ENCODE peak calls at places on chromosome 7, in four cellular contexts. C is AG04449, V is HFF-Myc, T is cardiac fibroblast. P is an unnamed sample.

GRCh38 chr7:73343671-73344380 is 15.9 kb downstream of the FKBP6 start:
- DNase-seq in C (no peak), V (no peak), T (no peak), P (no peak)

GRCh38 chr7:65946895-65947294 is 35.1 kb downstream of the GUSB start:
- DNase-seq in C (no peak), V (peak; percentile 35), T (peak; percentile 87), P (no peak)

GRCh38 chr7:132321387-132321786 is 254.9 kb downstream of the PLXNA4 start:
- DNase-seq in C (no peak), V (peak; percentile 9), T (no peak), P (no peak)

GRCh38 chr7:158416283-158416933 is 171.2 kb downstream of the PTPRN2 start:
- DNase-seq in C (no peak), V (no peak), T (no peak), P (no peak)

GRCh38 chr7:127650842-127651555 is 995 bp upstream of the SND1 start:
- DNase-seq in C (no peak), V (no peak), T (no peak), P (peak; percentile 31)

GRCh38 chr7:7210475-7211237 is 28.3 kb downstream of the C1GALT1 start:
- DNase-seq in C (no peak), V (no peak), T (no peak), P (no peak)

GRCh38 chr7:116951366-116952292 is 1.7 kb upstream of the ST7 start:
- DNase-seq in C (no peak), V (no peak), T (no peak), P (no peak)

GRCh38 chr7:114722562-114722961 is 199.3 kb upstream of the MDFIC start:
- DNase-seq in C (no peak), V (no peak), T (no peak), P (no peak)

GRCh38 chr7:111735661-111736323 is 173.5 kb upstream of the IMMP2L start:
- DNase-seq in C (peak; percentile 37), V (peak; percentile 69), T (peak; percentile 86), P (no peak)

GRCh38 chr7:129150199-129150996 is 5.9 kb downstream of the TSPAN33 start:
- DNase-seq in C (no peak), V (no peak), T (no peak), P (no peak)

GRCh38 chr7:136911362-136911761 is 42.9 kb downstream of the CHRM2 start:
- DNase-seq in C (no peak), V (no peak), T (peak; percentile 14), P (no peak)

GRCh38 chr7:30322656-30323355 is 38.4 kb downstream of the ZNRF2 start:
- DNase-seq in C (no peak), V (no peak), T (no peak), P (no peak)

GRCh38 chr7:2517004-2517403 is 2.6 kb upstream of the LFNG start:
- DNase-seq in C (peak; percentile 77), V (peak; percentile 68), T (peak; percentile 87), P (peak; percentile 55)

GRCh38 chr7:80941206-80941758 is 22.4 kb upstream of the SEMA3C start:
- DNase-seq in C (peak; percentile 40), V (no peak), T (peak; percentile 95), P (peak; percentile 88)

GRCh38 chr7:65962033-65962432 is 20.0 kb downstream of the GUSB start:
- DNase-seq in C (no peak), V (no peak), T (no peak), P (no peak)

GRCh38 chr7:148507741-148508285 is 82.8 kb upstream of the C7orf33 start:
- DNase-seq in C (no peak), V (no peak), T (no peak), P (no peak)

GRCh38 chr7:148505955-148506354 is 84.6 kb upstream of the C7orf33 start:
- DNase-seq in C (no peak), V (no peak), T (no peak), P (no peak)

GRCh38 chr7:148500978-148501377 is 89.6 kb upstream of the C7orf33 start:
- DNase-seq in C (no peak), V (no peak), T (no peak), P (no peak)

GRCh38 chr7:148501707-148502139 is 88.8 kb upstream of the C7orf33 start:
- DNase-seq in C (no peak), V (no peak), T (peak; percentile 7), P (peak; percentile 4)

DNA sequence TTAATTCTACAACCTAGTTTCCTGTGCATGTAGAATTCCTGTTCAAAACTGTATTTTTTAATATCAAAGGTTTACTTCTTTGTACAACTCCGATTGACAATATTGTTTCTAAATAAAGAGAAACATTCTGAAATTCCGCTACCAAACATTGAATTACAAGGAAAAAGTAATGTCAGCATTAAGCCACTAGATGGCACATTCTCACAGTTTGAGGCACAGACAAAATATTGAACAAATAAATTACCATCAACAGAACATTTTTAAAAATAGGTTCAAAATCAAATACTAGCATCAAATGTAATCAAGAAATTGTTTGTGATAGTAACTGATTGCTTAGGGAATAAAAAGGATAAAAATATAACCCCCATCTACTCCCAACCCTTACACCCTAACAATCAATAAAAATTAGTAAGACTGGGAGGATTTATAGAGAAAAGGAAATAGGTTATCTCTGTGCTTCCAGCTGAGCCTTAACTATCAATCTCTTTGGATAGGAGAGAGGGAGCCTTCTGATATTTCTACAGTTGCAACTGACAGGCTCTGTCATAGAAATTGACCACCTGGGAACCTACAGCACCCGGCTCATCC is 86.6 kb upstream of the C7orf33 start:
- DNase-seq in C (peak; percentile 3), V (no peak), T (peak; percentile 66), P (no peak)
- TF ChIP-seq CTCF in C (peak; percentile 52), V (peak; percentile 46), T (peak; percentile 63), P (peak; percentile 74)

GRCh38 chr7:113636727-113637421 is 281.9 kb downstream of the PPP1R3A start:
- DNase-seq in C (no peak), V (no peak), T (peak; percentile 1), P (no peak)
- H3K4me3 ChIP-seq in C (no peak overlapping the region), V (no peak overlapping the region), T (no peak overlapping the region), P (no peak overlapping the region)

GRCh38 chr7:108723343-108723957 is 153.8 kb downstream of the DNAJB9 start:
- DNase-seq in C (no peak), V (no peak), T (no peak), P (no peak)
- TF ChIP-seq CTCF in C (no peak), V (no peak), T (no peak), P (no peak)

DNA sequence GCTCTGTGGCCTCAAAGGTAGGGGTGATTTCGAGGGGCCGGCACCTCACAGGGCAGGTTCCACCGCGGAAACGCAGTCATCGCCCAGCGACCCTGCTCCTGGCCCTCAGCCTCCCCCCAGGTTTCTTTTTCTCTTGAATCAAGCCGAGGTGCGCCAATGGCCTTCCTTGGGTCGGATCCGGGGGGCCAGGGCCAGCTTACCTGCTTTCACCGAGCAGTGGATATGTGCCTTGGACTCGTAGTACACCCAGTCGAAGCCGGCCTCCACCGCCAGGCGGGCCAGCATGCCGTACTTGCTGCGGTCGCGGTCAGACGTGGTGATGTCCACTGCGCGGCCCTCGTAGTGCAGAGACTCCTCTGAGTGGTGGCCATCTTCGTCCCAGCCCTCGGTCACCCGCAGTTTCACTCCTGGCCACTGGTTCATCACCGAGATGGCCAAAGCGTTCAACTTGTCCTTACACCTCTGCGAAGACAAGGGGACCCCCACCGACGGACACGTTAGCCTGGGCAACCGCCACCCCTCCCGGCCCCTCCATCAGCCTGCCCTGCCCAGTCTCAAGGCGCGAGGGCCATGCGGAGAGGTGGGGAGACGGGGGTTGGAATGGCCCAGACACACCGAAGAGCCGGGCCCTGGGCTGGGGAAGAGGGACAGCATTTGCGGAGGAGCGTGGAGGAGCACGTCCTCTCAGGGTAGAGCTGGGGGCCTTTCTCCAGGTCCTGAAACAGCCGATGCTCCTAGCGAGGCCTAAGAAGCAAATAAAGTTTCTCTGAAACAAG is 6.0 kb downstream of the SHH start:
- DNase-seq in C (no peak), V (no peak), T (no peak), P (no peak)
- H3K4me3 ChIP-seq in C (peak overlapping the region; percentile 46), V (no peak overlapping the region), T (peak overlapping the region; percentile 36), P (no peak overlapping the region)

GRCh38 chr7:47792521-47793121 is 155.6 kb downstream of the PKD1L1 start:
- DNase-seq in C (no peak), V (no peak), T (peak; percentile 59), P (no peak)
- TF ChIP-seq CTCF in C (no peak), V (peak; percentile 52), T (peak; percentile 40), P (peak; percentile 77)

GRCh38 chr7:818031-818699 is 14.1 kb upstream of the SUN1 start:
- DNase-seq in C (no peak), V (peak; percentile 94), T (peak; percentile 79), P (no peak)
- H3K4me3 ChIP-seq in C (no peak overlapping the region), V (no peak overlapping the region), T (no peak overlapping the region), P (no peak overlapping the region)

GRCh38 chr7:91953618-91954017 is 13.0 kb downstream of the AKAP9 start:
- DNase-seq in C (no peak), V (no peak), T (peak; percentile 41), P (no peak)
- TF ChIP-seq CTCF in C (peak; percentile 1), V (peak; percentile 13), T (peak; percentile 44), P (peak; percentile 40)

GRCh38 chr7:4726568-4726967 is 44.5 kb downstream of the FOXK1 start:
- DNase-seq in C (no peak), V (no peak), T (no peak), P (no peak)

GRCh38 chr7:4725014-4725951 is 43.2 kb downstream of the FOXK1 start:
- DNase-seq in C (peak; percentile 28), V (no peak), T (peak; percentile 95), P (peak; percentile 48)

GRCh38 chr7:4722960-4723359 is 40.9 kb downstream of the FOXK1 start:
- DNase-seq in C (no peak), V (no peak), T (no peak), P (no peak)

GRCh38 chr7:4726051-4726450 is 44.0 kb downstream of the FOXK1 start:
- DNase-seq in C (no peak), V (no peak), T (peak; percentile 31), P (no peak)

GRCh38 chr7:4724648-4725013 is 42.5 kb downstream of the FOXK1 start:
- DNase-seq in C (no peak), V (no peak), T (peak; percentile 48), P (no peak)
- H3K4me3 ChIP-seq in C (peak overlapping the region; percentile 50), V (peak overlapping the region; percentile 48), T (peak overlapping the region; percentile 50), P (peak overlapping the region; percentile 51)

P was measured in epithelial cell of proximal tubule.